ENCODE peak calls at places on chromosomes 6 and 20, in four cellular contexts. N is lower lobe of right lung, H is heart right ventricle, Q is H9. M is an unnamed sample.

GRCh38 chr6:96074006-96074405 is 58.2 kb downstream of the FUT9 start:
- DNase-seq in N (no peak), H (no peak), Q (no peak), M (no peak)

GRCh38 chr20:41168281-41169183 is 31.2 kb downstream of the PLCG1 start:
- DNase-seq in N (peak; percentile 21), H (no peak), Q (no peak), M (no peak)

GRCh38 chr20:37245671-37246237 is 15.9 kb downstream of the GHRH start:
- DNase-seq in N (no peak), H (no peak), Q (peak; percentile 50), M (no peak)

GRCh38 chr6:119444642-119445557 is 95.3 kb upstream of the MAN1A1 start:
- DNase-seq in N (no peak), H (no peak), Q (no peak), M (no peak)

GRCh38 chr6:169824021-169824420 is 72.6 kb downstream of the ERMARD start:
- DNase-seq in N (no peak), H (no peak), Q (peak; percentile 22), M (no peak)

GRCh38 chr6:130359736-130360135 is 6.1 kb upstream of the TMEM200A start:
- DNase-seq in N (no peak), H (no peak), Q (no peak), M (no peak)

GRCh38 chr20:15220009-15220656 is 882.7 kb upstream of the FLRT3 start:
- DNase-seq in N (no peak), H (no peak), Q (no peak), M (no peak)

GRCh38 chr6:3749991-3750323 is 1.6 kb downstream of the PXDC1 start:
- DNase-seq in N (no peak), H (no peak), Q (no peak), M (peak; percentile 55)

GRCh38 chr6:13472099-13472498 is 15.3 kb downstream of the GFOD1 start:
- DNase-seq in N (no peak), H (no peak), Q (no peak), M (no peak)

GRCh38 chr6:37209461-37210205 is 39.7 kb downstream of the PIM1 start:
- DNase-seq in N (no peak), H (no peak), Q (no peak), M (no peak)

GRCh38 chr6:161200610-161201201 is 73.2 kb downstream of the AGPAT4 start:
- DNase-seq in N (no peak), H (no peak), Q (no peak), M (no peak)

GRCh38 chr20:380763-381580 is 412 bp downstream of the TRIB3 start:
- DNase-seq in N (peak; percentile 79), H (peak; percentile 53), Q (peak; percentile 78), M (peak; percentile 41)

GRCh38 chr6:159594750-159595117 is 98.3 kb downstream of the SOD2 start:
- DNase-seq in N (no peak), H (no peak), Q (no peak), M (no peak)

GRCh38 chr6:157561037-157561790 is 180.2 kb downstream of the ZDHHC14 start:
- DNase-seq in N (no peak), H (no peak), Q (no peak), M (no peak)

GRCh38 chr6:22956029-22956715 is 386.8 kb downstream of the HDGFL1 start:
- DNase-seq in N (no peak), H (no peak), Q (no peak), M (no peak)

GRCh38 chr6:146990284-146990683 is 213.9 kb upstream of the STXBP5 start:
- DNase-seq in N (no peak), H (no peak), Q (no peak), M (no peak)

GRCh38 chr6:94213176-94213575 is 793.8 kb upstream of the EPHA7 start:
- DNase-seq in N (no peak), H (no peak), Q (no peak), M (no peak)

GRCh38 chr6:161074496-161075140 is 83.0 kb downstream of the MAP3K4 start:
- DNase-seq in N (no peak), H (no peak), Q (no peak), M (no peak)

GRCh38 chr6:129488313-129488712 is 221.7 kb downstream of the ARHGAP18 start:
- DNase-seq in N (no peak), H (no peak), Q (no peak), M (no peak)

GRCh38 chr6:90285611-90286381 is 10.8 kb downstream of the BACH2 start:
- DNase-seq in N (peak; percentile 78), H (peak; percentile 77), Q (peak; percentile 86), M (peak; percentile 82)

GRCh38 chr20:13220857-13221297 is at the start of gene ISM1:
- DNase-seq in N (peak; percentile 48), H (peak; percentile 18), Q (peak; percentile 41), M (no peak)

GRCh38 chr6:100554228-100554627 is 89.5 kb upstream of the SIM1 start:
- DNase-seq in N (no peak), H (no peak), Q (no peak), M (no peak)

GRCh38 chr6:130046711-130047439 is 28.5 kb downstream of the L3MBTL3 start:
- DNase-seq in N (no peak), H (no peak), Q (no peak), M (no peak)

GRCh38 chr20:17806739-17807441 is 107.1 kb downstream of the BANF2 start:
- DNase-seq in N (no peak), H (peak; percentile 83), Q (peak; percentile 74), M (peak; percentile 85)

GRCh38 chr20:63180541-63181185 is 35.3 kb downstream of the YTHDF1 start:
- DNase-seq in N (no peak), H (no peak), Q (no peak), M (no peak)
- H3K27ac ChIP-seq in N (no peak overlapping the region), H (no peak overlapping the region), Q (no peak overlapping the region), M (no peak overlapping the region)

GRCh38 chr6:39366875-39367618 is 44.5 kb upstream of the KCNK16 start:
- DNase-seq in N (no peak), H (no peak), Q (no peak), M (no peak)

GRCh38 chr6:39375405-39375804 is 52.9 kb upstream of the KCNK16 start:
- DNase-seq in N (no peak), H (no peak), Q (no peak), M (no peak)

GRCh38 chr6:39367661-39368060 is 45.2 kb upstream of the KCNK16 start:
- DNase-seq in N (no peak), H (no peak), Q (no peak), M (no peak)

GRCh38 chr6:39365281-39366074 is 43.0 kb upstream of the KCNK16 start:
- DNase-seq in N (no peak), H (no peak), Q (no peak), M (no peak)

DNA sequence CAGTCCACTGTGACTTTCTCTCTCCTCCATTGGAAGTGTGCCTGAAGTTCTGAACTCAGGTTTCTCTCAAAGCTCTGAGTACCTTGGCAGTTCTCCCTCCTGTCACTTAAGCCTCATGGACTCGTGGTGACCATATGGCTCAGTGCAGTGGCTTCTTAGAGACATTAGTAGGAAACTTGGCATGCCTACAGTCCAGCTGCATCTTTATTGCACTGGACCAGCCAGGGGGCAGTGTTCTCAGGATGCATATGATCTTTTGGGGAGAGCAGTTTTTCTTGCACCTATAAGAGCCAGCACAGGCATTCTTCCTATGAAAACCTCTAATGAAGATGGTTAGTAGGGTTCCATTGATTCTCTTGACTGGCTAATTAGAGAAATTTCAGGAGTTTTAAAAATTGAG is 47.5 kb upstream of the KCNK16 start:
- DNase-seq in N (no peak), H (no peak), Q (no peak), M (no peak)
- TF ChIP-seq CTCF in N (no peak), H (peak; percentile 31), Q (peak; percentile 51), M (peak; percentile 30)

DNA sequence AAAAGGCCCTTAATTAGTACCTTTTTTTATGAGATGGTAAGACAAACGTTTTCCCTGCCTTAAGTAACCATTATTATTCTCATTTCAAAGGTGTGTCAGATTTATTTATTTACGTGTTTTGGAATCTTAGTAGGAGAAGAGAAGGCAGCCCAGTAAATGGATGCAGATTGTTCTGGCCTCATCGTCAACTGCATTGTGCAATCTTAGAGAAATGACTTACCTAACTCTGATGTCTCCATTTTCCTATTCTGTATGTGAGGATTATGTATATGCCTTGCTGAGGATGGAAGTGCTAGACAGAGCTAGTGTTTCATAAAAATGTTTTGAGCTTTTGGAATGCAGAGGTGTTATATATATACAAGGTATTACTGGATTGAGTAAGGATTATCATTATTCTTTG is 97.0 kb upstream of the JAG1 start:
- DNase-seq in N (no peak), H (no peak), Q (no peak), M (no peak)
- H3K9me3 ChIP-seq in N (no peaks in the 10 kb centered on the region), H (no peaks in the 10 kb centered on the region), Q (no peaks in the 10 kb centered on the region), M (no peaks in the 10 kb centered on the region)

GRCh38 chr6:149483849-149484635 is 772 bp downstream of the ZC3H12D start:
- DNase-seq in N (no peak), H (no peak), Q (no peak), M (no peak)

GRCh38 chr6:149484733-149485700 is at the start of gene ZC3H12D:
- DNase-seq in N (peak; percentile 69), H (peak; percentile 65), Q (peak; percentile 59), M (peak; percentile 60)

GRCh38 chr6:149480502-149481280 is 4.1 kb downstream of the ZC3H12D start:
- DNase-seq in N (no peak), H (no peak), Q (no peak), M (no peak)

GRCh38 chr6:149483302-149483701 is 1.5 kb downstream of the ZC3H12D start:
- DNase-seq in N (no peak), H (no peak), Q (no peak), M (no peak)

DNA sequence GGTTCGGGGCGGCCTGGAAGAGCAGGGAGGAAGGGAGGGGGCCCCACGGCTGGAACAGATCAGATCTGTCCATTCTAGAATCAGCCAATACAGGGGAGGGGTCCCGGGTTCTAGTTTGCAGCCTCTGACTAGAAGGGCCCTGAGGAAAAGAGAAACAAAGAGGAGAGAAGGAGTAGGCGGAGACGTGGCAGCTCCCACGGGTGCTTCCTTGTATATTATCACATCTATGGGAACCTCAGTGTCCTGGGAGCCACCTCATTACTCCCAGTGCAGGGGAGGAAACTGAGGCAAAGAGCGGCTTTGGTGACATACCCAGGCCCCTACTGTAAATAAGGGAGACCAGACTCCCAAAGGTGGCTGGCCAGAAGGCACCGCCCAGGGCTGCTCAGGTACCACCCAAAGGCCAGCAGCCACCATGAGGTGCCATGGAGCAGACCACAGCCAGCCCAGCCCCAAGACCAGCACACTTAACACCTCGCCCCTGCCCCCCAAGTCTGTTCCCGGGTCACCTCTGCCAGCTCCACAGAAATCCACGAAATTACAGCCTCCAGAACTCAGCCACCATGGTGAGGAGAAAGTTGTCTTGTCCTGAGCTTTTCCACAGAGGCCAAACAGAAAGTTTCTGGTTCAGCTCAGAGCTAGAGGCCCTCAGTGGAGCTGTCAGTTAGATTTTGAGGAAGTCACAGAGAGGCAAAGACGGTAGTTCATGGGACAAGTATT is 2.1 kb downstream of the ZC3H12D start:
- DNase-seq in N (peak; percentile 59), H (no peak), Q (no peak), M (no peak)
- H3K27ac ChIP-seq in N (peak overlapping the region; percentile 90), H (peak overlapping the region; percentile 69), Q (no peak overlapping the region), M (peak overlapping the region; percentile 88)

GRCh38 chr6:33672808-33673207 is 38.7 kb downstream of the UQCC2 start:
- DNase-seq in N (no peak), H (peak; percentile 88), Q (peak; percentile 69), M (peak; percentile 91)
- TF ChIP-seq CTCF in N (peak; percentile 44), H (peak; percentile 58), Q (peak; percentile 52), M (peak; percentile 74)

GRCh38 chr6:32718879-32719278 is 22.3 kb upstream of the HLA-DQA2 start:
- DNase-seq in N (no peak), H (no peak), Q (no peak), M (no peak)
- H3K9me3 ChIP-seq in N (no peaks in the 10 kb centered on the region), H (no peaks in the 10 kb centered on the region), Q (no peaks in the 10 kb centered on the region), M (no peaks in the 10 kb centered on the region)

M was measured in left ventricle myocardium inferior.